ENCODE peak calls at places on chromosome 15, in eight cellular contexts. K, P, L, Q, Y, D, H and J are unnamed samples. For H3K4me1 and H3K36me3, the result is how much of the 10 kb centered on the place peaks cover.

GRCh38 chr15:40470423-40471104 is at the start of gene CHST14:
- DNase-seq in K (peak), P (peak), L (peak), Q (peak), Y (peak), D (peak), H (peak), J (peak)

GRCh38 chr15:92460023-92460422 is 66.3 kb downstream of the ST8SIA2 start:
- DNase-seq in K (no peak), P (no peak), L (no peak), Q (no peak), Y (no peak), D (no peak), H (no peak), J (no peak)

GRCh38 chr15:44882499-44882968 is 74.0 kb upstream of the TERB2 start:
- DNase-seq in K (no peak), P (no peak), L (no peak), Q (peak), Y (no peak), D (no peak), H (no peak), J (no peak)

GRCh38 chr15:81075272-81075671 is 58.8 kb upstream of the CFAP161 start:
- DNase-seq in K (no peak), P (no peak), L (no peak), Q (no peak), Y (no peak), D (no peak), H (no peak), J (no peak)

GRCh38 chr15:31814082-31814481 is 216.2 kb upstream of the CHRNA7 start:
- DNase-seq in K (no peak), P (no peak), L (no peak), Q (no peak), Y (no peak), D (no peak), H (no peak), J (no peak)

GRCh38 chr15:92061511-92062200 is 208.1 kb downstream of the SLCO3A1 start:
- DNase-seq in K (no peak), P (no peak), L (no peak), Q (no peak), Y (no peak), D (no peak), H (no peak), J (no peak)

GRCh38 chr15:99703603-99704443 is 29.4 kb downstream of the LYSMD4 start:
- DNase-seq in K (no peak), P (no peak), L (peak), Q (no peak), Y (peak), D (peak), H (no peak), J (no peak)

GRCh38 chr15:92306662-92307061 is 87.0 kb upstream of the ST8SIA2 start:
- DNase-seq in K (no peak), P (no peak), L (no peak), Q (no peak), Y (peak), D (peak), H (no peak), J (peak)

GRCh38 chr15:37001436-37001835 is 98.9 kb downstream of the MEIS2 start:
- DNase-seq in K (no peak), P (no peak), L (no peak), Q (no peak), Y (no peak), D (no peak), H (no peak), J (no peak)
- H3K4me3 ChIP-seq in K (no peak), P (no peak), L (no peak), Q (no peak), Y (no peak), D (no peak), H (no peak), J (no peak)

GRCh38 chr15:58438111-58438510 is 6.3 kb downstream of the LIPC start:
- DNase-seq in K (no peak), P (no peak), L (no peak), Q (no peak), Y (no peak), D (no peak), H (no peak), J (no peak)

GRCh38 chr15:58437531-58438105 is 5.8 kb downstream of the LIPC start:
- DNase-seq in K (no peak), P (no peak), L (no peak), Q (no peak), Y (no peak), D (no peak), H (no peak), J (no peak)

GRCh38 chr15:58440181-58440910 is 8.6 kb downstream of the LIPC start:
- DNase-seq in K (peak), P (no peak), L (peak), Q (no peak), Y (no peak), D (peak), H (no peak), J (no peak)

GRCh38 chr15:58440922-58441321 is 9.1 kb downstream of the LIPC start:
- DNase-seq in K (peak), P (peak), L (no peak), Q (no peak), Y (no peak), D (no peak), H (peak), J (no peak)

GRCh38 chr15:58438956-58439355 is 7.2 kb downstream of the LIPC start:
- DNase-seq in K (no peak), P (no peak), L (peak), Q (no peak), Y (peak), D (peak), H (peak), J (peak)
- H3K4me1 ChIP-seq in K (under half), P (under half), L (under half), Q (under half), Y (under half), D (under half), H (under half), J (under half)

GRCh38 chr15:64485796-64486195 is 25.4 kb downstream of the ZNF609 start:
- DNase-seq in K (no peak), P (no peak), L (no peak), Q (no peak), Y (no peak), D (no peak), H (no peak), J (no peak)
- H3K36me3 ChIP-seq in K (under half), P (under half), L (under half), Q (under half), Y (under half), D (under half), H (under half), J (under half)

GRCh38 chr15:62942411-62942810 is 100.1 kb upstream of the TPM1 start:
- DNase-seq in K (no peak), P (no peak), L (no peak), Q (no peak), Y (no peak), D (no peak), H (no peak), J (no peak)

GRCh38 chr15:62941719-62942118 is 100.8 kb upstream of the TPM1 start:
- DNase-seq in K (no peak), P (no peak), L (peak), Q (no peak), Y (no peak), D (peak), H (no peak), J (no peak)

GRCh38 chr15:62946940-62947339 is 95.6 kb upstream of the TPM1 start:
- DNase-seq in K (no peak), P (no peak), L (no peak), Q (no peak), Y (no peak), D (no peak), H (no peak), J (peak)

GRCh38 chr15:62940755-62941361 is 101.7 kb upstream of the TPM1 start:
- DNase-seq in K (peak), P (peak), L (peak), Q (no peak), Y (no peak), D (peak), H (peak), J (no peak)

DNA sequence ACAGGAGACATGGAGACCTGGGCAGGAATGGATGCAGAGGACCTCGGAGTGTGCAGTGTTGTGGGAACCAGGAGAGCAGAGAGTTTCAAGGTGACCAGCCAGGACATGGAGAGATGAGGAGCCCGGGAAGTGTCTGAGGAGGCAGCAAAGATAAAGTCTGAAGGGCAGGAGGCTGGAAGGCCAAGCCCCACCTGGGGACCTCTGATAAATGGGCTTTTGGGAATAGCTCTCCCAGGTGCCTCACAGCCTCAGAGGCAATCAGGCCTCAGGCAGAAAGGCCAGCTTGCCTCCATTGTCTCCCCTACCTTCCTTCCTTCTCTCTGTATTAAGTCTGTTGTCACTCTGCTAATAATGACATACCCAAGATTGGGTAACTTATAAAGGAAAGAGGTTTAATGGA is 97.5 kb upstream of the TPM1 start:
- DNase-seq in K (no peak), P (no peak), L (no peak), Q (no peak), Y (no peak), D (no peak), H (no peak), J (no peak)
- H3K4me3 ChIP-seq in K (no peak), P (no peak), L (no peak), Q (no peak), Y (no peak), D (no peak), H (no peak), J (no peak)

GRCh38 chr15:42270996-42271395 is 2.0 kb upstream of the GANC start:
- DNase-seq in K (no peak), P (no peak), L (no peak), Q (no peak), Y (no peak), D (peak), H (no peak), J (peak)
- H3K4me1 ChIP-seq in K (half or more), P (under half), L (under half), Q (under half), Y (under half), D (under half), H (half or more), J (under half)

GRCh38 chr15:46518381-46518780 is 883.6 kb downstream of the SQOR start:
- DNase-seq in K (no peak), P (no peak), L (no peak), Q (no peak), Y (no peak), D (no peak), H (no peak), J (no peak)
- H3K36me3 ChIP-seq in K (under half), P (under half), L (under half), Q (under half), Y (under half), D (under half), H (under half), J (under half)

GRCh38 chr15:67120839-67121540 is 55.6 kb downstream of the SMAD3 start:
- DNase-seq in K (peak), P (peak), L (peak), Q (peak), Y (peak), D (peak), H (peak), J (no peak)
- H3K4me3 ChIP-seq in K (peak), P (no peak), L (no peak), Q (peak), Y (no peak), D (peak), H (peak), J (no peak)

GRCh38 chr15:76278651-76279050 is 32.6 kb downstream of the ETFA start:
- DNase-seq in K (no peak), P (no peak), L (no peak), Q (no peak), Y (no peak), D (no peak), H (no peak), J (no peak)
- H3K4me1 ChIP-seq in K (under half), P (under half), L (under half), Q (under half), Y (under half), D (under half), H (under half), J (under half)

GRCh38 chr15:75403892-75404291 is 35.5 kb upstream of the MAN2C1 start:
- DNase-seq in K (no peak), P (no peak), L (no peak), Q (no peak), Y (no peak), D (no peak), H (no peak), J (no peak)
- H3K36me3 ChIP-seq in K (half or more), P (under half), L (half or more), Q (half or more), Y (half or more), D (half or more), H (half or more), J (half or more)